ENCODE peak calls at places on chromosomes 3 and 15, in six cellular contexts. Y is astrocyte of the spinal cord, Q is fibroblast of mammary gland, M is NB4, G is upper lobe of right lung, B is left ventricle myocardium inferior. O is an unnamed sample.

GRCh38 chr3:100333051-100333450 is 1.5 kb upstream of the NIT2 start:
- DNase-seq in G (no peak), Y (peak), Q (no peak), B (no peak), M (peak), O (no peak)

GRCh38 chr3:141804778-141805639 is 41.8 kb downstream of the GRK7 start:
- DNase-seq in B (no peak), Y (no peak), Q (no peak), G (no peak), M (no peak), O (peak)

GRCh38 chr3:129022114-129022994 is 21.2 kb downstream of the EFCC1 start:
- DNase-seq in Y (no peak), Q (peak), M (no peak), G (peak), B (peak), O (no peak)

GRCh38 chr15:27648359-27648758 is 450.8 kb downstream of the OCA2 start:
- DNase-seq in G (no peak), Y (no peak), B (no peak), M (no peak), Q (no peak), O (no peak)

GRCh38 chr15:61099030-61099800 is 129.9 kb downstream of the RORA start:
- DNase-seq in G (no peak), Q (peak), M (no peak), Y (peak), B (no peak), O (no peak)

GRCh38 chr15:64636101-64636500 is 139.3 kb downstream of the RBPMS2 start:
- DNase-seq in B (no peak), Q (no peak), G (no peak), Y (peak), M (no peak), O (no peak)

GRCh38 chr3:41208507-41208906 is 9.2 kb downstream of the CTNNB1 start:
- DNase-seq in Q (no peak), Y (no peak), M (no peak), B (no peak), G (no peak), O (no peak)

GRCh38 chr3:15267502-15267901 is 61.5 kb downstream of the CAPN7 start:
- DNase-seq in Q (no peak), B (no peak), G (no peak), M (no peak), Y (no peak), O (no peak)

GRCh38 chr3:119205209-119205608 is 31.8 kb downstream of the UPK1B start:
- DNase-seq in Y (no peak), Q (no peak), B (no peak), M (no peak), G (no peak), O (no peak)

GRCh38 chr15:67836477-67836876 is 3.4 kb downstream of the RNU6-1 start:
- DNase-seq in G (no peak), M (peak), Y (peak), B (peak), Q (peak), O (peak)

GRCh38 chr3:151008699-151009098 is 36.2 kb upstream of the CLRN1 start:
- DNase-seq in Q (peak), M (no peak), Y (peak), B (no peak), G (no peak), O (peak)

GRCh38 chr3:139332092-139332491 is 11.7 kb upstream of the MRPS22 start:
- DNase-seq in B (no peak), Y (no peak), G (no peak), Q (no peak), M (no peak), O (no peak)

GRCh38 chr15:75114796-75115195 is 86.9 kb upstream of the C15orf39 start:
- DNase-seq in Y (no peak), M (no peak), B (no peak), Q (no peak), G (no peak), O (no peak)

GRCh38 chr3:5053021-5053831 is 68.9 kb upstream of the ARL8B start:
- DNase-seq in Y (peak), Q (peak), M (peak), G (peak), B (no peak), O (peak)

GRCh38 chr3:169195672-169196071 is 467.8 kb downstream of the MECOM start:
- DNase-seq in Q (no peak), B (no peak), G (no peak), Y (no peak), M (no peak), O (no peak)

GRCh38 chr3:197019021-197019420 is 10.6 kb downstream of the MELTF start:
- DNase-seq in Q (no peak), B (no peak), Y (no peak), G (no peak), M (no peak), O (peak)

GRCh38 chr3:193963808-193964516 is 172.0 kb upstream of the HES1 start:
- DNase-seq in B (no peak), Y (no peak), Q (no peak), M (no peak), G (no peak), O (no peak)

GRCh38 chr15:87961851-87962816 is 294.4 kb downstream of the NTRK3 start:
- DNase-seq in B (no peak), Q (no peak), Y (no peak), G (no peak), M (no peak), O (no peak)

GRCh38 chr15:79339588-79340314 is 28.8 kb downstream of the TMED3 start:
- DNase-seq in Y (peak), B (no peak), G (no peak), M (peak), Q (peak), O (peak)

GRCh38 chr15:70254186-70254974 is 156.7 kb upstream of the TLE3 start:
- DNase-seq in G (no peak), B (no peak), M (no peak), Q (no peak), Y (no peak), O (no peak)

GRCh38 chr3:4849136-4849535 is 130.1 kb upstream of the BHLHE40 start:
- DNase-seq in Y (no peak), G (no peak), M (no peak), Q (no peak), B (no peak), O (no peak)

GRCh38 chr15:80274554-80274953 is 22.5 kb upstream of the CTXND1 start:
- DNase-seq in M (no peak), G (no peak), Q (no peak), Y (no peak), B (no peak), O (no peak)

GRCh38 chr3:72820405-72820804 is 27.8 kb downstream of the SHQ1 start:
- DNase-seq in Y (peak), Q (peak), M (no peak), G (no peak), B (no peak), O (peak)

GRCh38 chr15:73939138-73939537 is 12.9 kb downstream of the LOXL1 start:
- DNase-seq in M (no peak), B (peak), Y (no peak), G (no peak), Q (no peak), O (no peak)

GRCh38 chr3:70312336-70312735 is at the start of gene MDFIC2:
- DNase-seq in G (no peak), M (no peak), Y (no peak), B (no peak), Q (no peak), O (no peak)

GRCh38 chr15:27933562-27933961 is 165.6 kb downstream of the OCA2 start:
- DNase-seq in G (no peak), Y (no peak), Q (no peak), M (no peak), B (no peak), O (peak)

GRCh38 chr15:57388199-57388863 is 12.0 kb downstream of the CGNL1 start:
- DNase-seq in Y (no peak), Q (no peak), B (no peak), M (no peak), G (no peak), O (no peak)
- H3K4me3 ChIP-seq in Y (no peak), Q (no peak), B (no peak), M (no peak), G (no peak), O (no peak)

DNA sequence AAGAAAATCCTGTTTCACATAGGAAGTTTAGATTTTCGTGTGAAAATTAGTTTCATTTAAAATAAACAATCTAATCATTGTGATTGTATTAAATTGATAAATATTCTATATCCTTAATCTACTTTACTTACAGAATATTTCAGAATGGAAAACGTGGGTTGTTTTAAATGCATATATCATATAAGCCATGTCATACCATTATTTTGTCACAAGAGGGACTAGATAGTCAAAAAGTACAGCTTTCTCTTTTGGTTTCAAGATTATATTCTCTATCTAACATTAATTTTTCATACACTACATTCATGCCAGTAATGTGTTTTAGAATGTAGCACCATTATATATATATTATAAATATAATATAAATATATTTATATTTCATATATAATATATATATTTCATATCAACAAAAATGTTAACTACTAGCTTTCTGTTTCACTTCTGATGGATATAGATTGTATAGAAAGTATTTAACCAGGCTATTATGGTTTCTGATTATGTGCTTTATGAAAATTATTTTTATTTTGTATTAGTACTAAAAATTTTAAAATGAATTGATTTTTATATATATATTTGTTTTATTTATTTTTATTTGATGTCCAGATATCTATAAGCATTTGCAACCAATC is 45.3 kb downstream of the OSTN start:
- DNase-seq in Y (no peak), B (no peak), Q (peak), G (no peak), M (no peak), O (peak)
- TF ChIP-seq CTCF in Y (peak), B (peak), Q (peak), G (peak), M (no peak), O (peak)

GRCh38 chr3:159482241-159483031 is 506.2 kb upstream of the IL12A start:
- DNase-seq in Y (no peak), Q (peak), M (no peak), G (no peak), B (no peak), O (peak)
- H3K4me3 ChIP-seq in Y (no peak), Q (no peak), M (no peak), G (no peak), B (no peak), O (no peak)

DNA sequence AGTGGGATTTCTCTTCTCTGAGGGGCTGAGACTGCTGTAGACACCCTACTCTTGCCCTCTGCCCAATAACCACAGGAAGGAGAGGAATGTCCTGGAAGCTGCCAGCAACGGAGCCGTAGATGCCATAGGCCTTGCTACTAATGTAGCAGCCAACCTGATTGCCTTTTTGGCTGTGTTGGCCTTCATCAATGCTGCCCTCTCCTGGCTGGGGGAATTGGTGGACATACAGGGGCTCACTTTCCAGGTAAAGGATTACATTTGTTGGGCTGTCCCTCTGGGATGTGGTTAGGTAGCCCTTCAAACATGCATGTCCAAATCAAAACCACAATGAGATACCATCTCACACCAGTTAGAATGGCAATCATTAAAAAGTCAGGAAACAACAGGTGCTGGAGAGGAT is 16.1 kb downstream of the SLC28A2 start:
- DNase-seq in Q (no peak), B (no peak), M (no peak), Y (no peak), G (no peak), O (peak)
- TF ChIP-seq CTCF in Q (peak), B (no peak), M (peak), Y (no peak), G (no peak), O (peak)

DNA sequence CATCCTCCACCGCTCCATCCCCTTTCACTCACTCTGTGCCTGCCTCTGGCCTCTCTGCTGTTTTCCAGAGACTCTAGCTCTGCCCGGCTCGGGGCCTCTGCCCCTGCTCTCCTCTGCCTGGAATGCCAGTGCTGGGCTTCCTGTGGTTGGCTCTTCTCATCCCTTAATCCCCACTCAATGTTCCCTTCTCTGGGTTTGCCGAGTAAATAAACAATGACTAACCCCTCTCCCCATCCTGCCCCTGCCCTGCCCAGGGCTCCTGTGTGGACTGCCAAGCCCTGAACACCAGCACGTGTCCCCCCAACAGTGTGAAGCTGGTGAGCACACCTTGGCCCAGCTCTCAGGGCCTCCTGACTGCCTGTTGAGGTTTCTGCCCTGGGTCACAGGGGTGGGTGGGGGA is 12.2 kb downstream of the STAB1 start:
- DNase-seq in Y (peak), M (no peak), G (no peak), B (no peak), Q (peak), O (peak)
- H3K4me3 ChIP-seq in Y (no peak), M (no peak), G (no peak), B (no peak), Q (no peak), O (no peak)

O was measured in epithelial cell of esophagus.